ENCODE peak calls at places on chromosome 11, in five cellular contexts. I is K562, X is HepG2, G is GM12878, W is SK-N-SH. H is an unnamed sample.

GRCh38 chr11:116224154-116224888 is 548.5 kb downstream of the BUD13 start:
- DNase-seq in I (peak; percentile 46), X (peak; percentile 32), G (no peak), W (peak; percentile 63), H (peak; percentile 22)

GRCh38 chr11:118930152-118930712 is 4.5 kb upstream of the BCL9L start:
- DNase-seq in I (peak; percentile 90), X (peak; percentile 75), G (peak; percentile 51), W (peak; percentile 78), H (peak; percentile 63)

GRCh38 chr11:8370812-8371515 is 107.3 kb upstream of the LMO1 start:
- DNase-seq in I (no peak), X (no peak), G (no peak), W (no peak), H (no peak)

GRCh38 chr11:91946397-91947090 is 278.1 kb upstream of the FAT3 start:
- DNase-seq in I (no peak), X (no peak), G (no peak), W (no peak), H (no peak)

GRCh38 chr11:8081591-8082021 is 595 bp downstream of the TUB start:
- DNase-seq in I (no peak), X (no peak), G (no peak), W (peak; percentile 65), H (peak; percentile 22)

GRCh38 chr11:12134239-12134590 is 23.8 kb downstream of the MICAL2 start:
- DNase-seq in I (no peak), X (no peak), G (no peak), W (no peak), H (no peak)

GRCh38 chr11:65625628-65626342 is 10.2 kb downstream of the PCNX3 start:
- DNase-seq in I (no peak), X (no peak), G (no peak), W (peak; percentile 89), H (no peak)

GRCh38 chr11:47566166-47566546 is 757 bp downstream of the PTPMT1 start:
- DNase-seq in I (peak; percentile 39), X (no peak), G (no peak), W (no peak), H (no peak)

GRCh38 chr11:96715208-96715607 is 325.4 kb downstream of the JRKL start:
- DNase-seq in I (no peak), X (no peak), G (no peak), W (no peak), H (no peak)

GRCh38 chr11:131584694-131585592 is 214.5 kb downstream of the NTM start:
- DNase-seq in I (peak; percentile 14), X (no peak), G (no peak), W (peak; percentile 9), H (no peak)

GRCh38 chr11:71194702-71195101 is 57.7 kb downstream of the SHANK2 start:
- DNase-seq in I (no peak), X (no peak), G (no peak), W (no peak), H (no peak)

GRCh38 chr11:8068605-8069221 is 12.3 kb upstream of the TUB start:
- DNase-seq in I (peak; percentile 24), X (peak; percentile 47), G (no peak), W (peak; percentile 70), H (peak; percentile 91)

GRCh38 chr11:116991491-116991890 is 106.7 kb downstream of the SIK3 start:
- DNase-seq in I (no peak), X (no peak), G (no peak), W (no peak), H (no peak)

DNA sequence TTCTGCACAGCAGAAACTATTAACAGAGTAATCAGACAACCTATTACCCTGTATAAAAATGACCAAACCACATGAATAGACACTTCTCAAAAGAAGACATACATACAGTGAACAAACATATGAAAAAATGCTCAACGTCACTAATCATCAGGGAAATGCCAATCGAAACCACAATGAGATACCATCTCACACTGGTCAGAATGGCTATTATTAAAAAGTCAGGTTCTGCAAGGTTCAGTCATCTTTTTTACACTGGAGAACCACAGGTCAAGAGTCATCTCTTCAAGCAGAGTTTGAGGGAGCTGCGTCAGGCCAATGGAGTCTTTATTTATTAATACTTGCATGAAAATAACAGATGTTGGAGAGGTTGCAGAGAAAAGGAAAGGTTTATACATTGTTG is 40.4 kb downstream of the RCN1 start:
- DNase-seq in I (no peak), X (no peak), G (no peak), W (no peak), H (peak; percentile 29)
- TF ChIP-seq MXI1 in I (no peak), X (no peak), G (no peak), W (no peak), H (no peak)

GRCh38 chr11:30868495-30869130 is 282.5 kb upstream of the MPPED2 start:
- DNase-seq in I (no peak), X (no peak), G (no peak), W (peak; percentile 23), H (no peak)

GRCh38 chr11:30876656-30877371 is 290.7 kb upstream of the MPPED2 start:
- DNase-seq in I (no peak), X (no peak), G (no peak), W (no peak), H (no peak)

GRCh38 chr11:30876228-30876627 is 290.1 kb upstream of the MPPED2 start:
- DNase-seq in I (no peak), X (no peak), G (no peak), W (no peak), H (no peak)

GRCh38 chr11:30878400-30878799 is 292.2 kb upstream of the MPPED2 start:
- DNase-seq in I (no peak), X (no peak), G (no peak), W (peak; percentile 10), H (no peak)

GRCh38 chr11:30873924-30874323 is 287.8 kb upstream of the MPPED2 start:
- DNase-seq in I (no peak), X (no peak), G (no peak), W (no peak), H (no peak)
- TF ChIP-seq USF2 in I (no peak), X (no peak), G (no peak), W (no peak), H (no peak)

GRCh38 chr11:43937434-43938411 is 4.7 kb upstream of the C11orf96 start:
- DNase-seq in I (peak; percentile 23), X (no peak), G (no peak), W (no peak), H (peak; percentile 70)
- TF ChIP-seq CTCF in I (no peak), X (no peak), G (no peak), W (no peak), H (no peak)

GRCh38 chr11:75800136-75800675 is 14.8 kb upstream of the UVRAG start:
- DNase-seq in I (no peak), X (no peak), G (no peak), W (no peak), H (no peak)

GRCh38 chr11:75802022-75802912 is 12.7 kb upstream of the UVRAG start:
- DNase-seq in I (no peak), X (no peak), G (no peak), W (no peak), H (no peak)

GRCh38 chr11:75800728-75801361 is 14.2 kb upstream of the UVRAG start:
- DNase-seq in I (no peak), X (no peak), G (no peak), W (no peak), H (no peak)

GRCh38 chr11:75801362-75802021 is 13.5 kb upstream of the UVRAG start:
- DNase-seq in I (no peak), X (no peak), G (no peak), W (no peak), H (no peak)

GRCh38 chr11:75802913-75803820 is 11.8 kb upstream of the UVRAG start:
- DNase-seq in I (peak; percentile 82), X (peak; percentile 63), G (no peak), W (peak; percentile 79), H (peak; percentile 65)
- TF ChIP-seq MXI1 in I (no peak), X (no peak), G (no peak), W (no peak), H (no peak)

DNA sequence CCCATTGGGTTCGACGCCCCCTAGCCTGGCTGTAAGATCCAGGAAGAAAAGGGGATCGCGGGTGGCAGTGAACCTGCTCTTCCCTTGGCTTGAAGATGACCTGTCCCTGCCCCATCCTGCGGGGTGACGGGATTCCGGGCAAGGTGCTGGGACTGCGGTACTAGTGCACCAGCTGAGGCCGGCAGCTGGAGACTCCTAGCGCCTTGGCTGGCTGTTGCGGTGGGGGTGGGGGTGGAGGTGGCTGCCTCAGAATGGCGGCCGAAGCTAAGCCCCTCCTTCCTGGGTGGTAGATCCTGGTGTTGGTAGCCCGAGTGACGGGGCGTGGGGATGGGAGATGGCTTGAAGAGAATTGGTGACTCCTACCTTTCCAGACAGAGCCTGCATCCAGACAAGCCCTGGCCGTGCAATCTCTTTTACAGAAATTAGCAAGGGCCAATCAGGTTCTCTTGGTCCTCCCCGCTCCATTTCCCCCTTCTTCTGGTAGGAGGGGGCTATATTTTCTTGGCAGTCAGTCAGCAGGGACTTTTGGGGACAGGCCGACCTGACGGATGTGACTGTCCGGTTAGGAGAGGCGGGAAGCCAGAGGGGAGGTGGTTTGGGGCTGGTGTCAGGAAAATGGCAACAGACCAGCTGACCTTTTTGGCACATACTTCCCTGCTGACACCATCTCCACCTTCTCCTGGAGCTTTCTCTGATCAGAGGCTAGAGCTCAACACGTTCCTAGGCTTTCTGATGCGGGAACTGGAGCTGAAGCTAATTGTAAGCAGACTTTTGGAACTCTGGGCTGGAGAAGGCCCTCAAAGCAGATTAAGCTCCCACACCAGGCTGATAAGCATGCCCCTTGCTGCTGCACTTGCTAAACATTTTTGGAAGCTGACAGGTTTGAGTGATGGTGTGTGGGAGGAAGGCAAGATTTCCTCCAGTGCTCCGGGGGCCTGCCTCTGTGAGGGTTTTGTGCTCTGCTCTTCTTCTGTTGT is 2.0 kb downstream of the NAV2 start:
- DNase-seq in I (peak; percentile 55), X (no peak), G (no peak), W (peak; percentile 76), H (peak; percentile 85)
- TF ChIP-seq USF2 in I (no peak), X (no peak), G (no peak), W (no peak), H (no peak)

H was measured in IMR-90.